ENCODE peak calls at places on chromosomes 11 and 22, in six cellular contexts. M is H1, G is K562, D is A549, F is WTC11, E is HepG2. J is an unnamed sample.

GRCh38 chr11:12238420-12238819 is 128.0 kb downstream of the MICAL2 start:
- DNase-seq in D (no peak), F (no peak), E (no peak), M (no peak), G (no peak), J (no peak)

GRCh38 chr11:70032470-70032795 is 45.7 kb upstream of the ANO1 start:
- DNase-seq in D (no peak), G (no peak), F (no peak), M (no peak), E (no peak), J (no peak)

GRCh38 chr22:26592368-26593015 is 2.6 kb upstream of the TPST2 start:
- DNase-seq in E (no peak), D (no peak), G (no peak), M (no peak), F (no peak), J (no peak)

GRCh38 chr11:23954730-23955129 is 542.1 kb upstream of the LUZP2 start:
- DNase-seq in G (no peak), E (no peak), M (no peak), F (no peak), D (no peak), J (no peak)

GRCh38 chr11:76153609-76153949 is 52.7 kb downstream of the WNT11 start:
- DNase-seq in M (no peak), E (peak), F (no peak), D (no peak), G (no peak), J (no peak)

GRCh38 chr11:114819028-114819427 is 140.7 kb downstream of the NXPE2 start:
- DNase-seq in D (no peak), G (no peak), E (no peak), M (no peak), F (no peak), J (no peak)

GRCh38 chr11:62001450-62002178 is 34.2 kb upstream of the FTH1 start:
- DNase-seq in F (no peak), G (no peak), D (peak), M (no peak), E (peak), J (no peak)

GRCh38 chr11:72561856-72562255 is 112.4 kb downstream of the PDE2A start:
- DNase-seq in M (no peak), D (no peak), F (no peak), E (no peak), G (no peak), J (no peak)

GRCh38 chr11:66723693-66724092 is 5.3 kb downstream of the SPTBN2 start:
- DNase-seq in M (no peak), D (peak), F (no peak), E (no peak), G (no peak), J (no peak)

GRCh38 chr11:104588975-104589374 is 309.3 kb downstream of the CASP12 start:
- DNase-seq in M (no peak), E (no peak), D (no peak), F (no peak), G (no peak), J (no peak)

GRCh38 chr22:48955351-48956311 is 872.0 kb downstream of the BRD1 start:
- DNase-seq in D (no peak), F (no peak), M (no peak), G (no peak), E (no peak), J (no peak)

GRCh38 chr22:50308597-50308935 is 1.1 kb upstream of the PLXNB2 start:
- DNase-seq in G (peak), M (no peak), D (peak), F (no peak), E (peak), J (no peak)

GRCh38 chr11:74450318-74450717 is 17.0 kb downstream of the KCNE3 start:
- DNase-seq in F (no peak), G (no peak), D (no peak), E (no peak), M (no peak), J (no peak)

GRCh38 chr22:48594016-48594756 is 1233.5 kb downstream of the BRD1 start:
- DNase-seq in F (no peak), G (no peak), E (no peak), D (no peak), M (no peak), J (no peak)

GRCh38 chr11:78869293-78869692 is 294.6 kb upstream of the NARS2 start:
- DNase-seq in F (no peak), E (no peak), D (no peak), G (no peak), M (no peak), J (peak)

GRCh38 chr11:123798079-123798478 is 8.1 kb downstream of the OR6M1 start:
- DNase-seq in G (no peak), M (no peak), D (no peak), F (no peak), E (no peak), J (no peak)

GRCh38 chr11:3227568-3228444 is 4.4 kb downstream of the MRGPRE start:
- DNase-seq in F (peak), G (no peak), E (no peak), D (no peak), M (no peak), J (no peak)

GRCh38 chr11:67356867-67357561 is 3.7 kb upstream of the POLD4 start:
- DNase-seq in F (peak), G (peak), D (peak), M (no peak), E (peak), J (peak)

DNA sequence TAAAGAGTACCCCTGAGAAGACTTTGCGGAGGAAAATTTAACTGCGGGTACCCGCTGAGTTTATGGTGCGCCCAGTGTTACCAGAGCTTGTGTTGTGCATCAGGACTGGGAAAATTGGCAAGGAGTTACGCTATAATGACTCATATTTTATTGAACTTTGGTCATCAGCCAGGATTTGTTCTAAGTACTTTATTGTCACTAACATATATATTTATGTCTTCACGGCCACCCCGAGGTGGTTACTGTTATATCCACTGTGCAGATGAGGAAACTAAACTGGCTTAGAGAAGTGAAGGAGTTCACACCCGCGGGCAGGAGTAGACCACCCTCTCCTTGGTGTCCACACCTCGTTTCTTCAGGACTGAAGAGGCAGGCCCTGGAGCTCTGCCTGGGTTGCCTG is 662 bp downstream of the ACCS start:
- DNase-seq in F (no peak), E (no peak), D (peak), M (no peak), G (no peak), J (peak)
- TF ChIP-seq JUN in F (no peak), E (no peak), D (no peak), M (no peak), G (peak), J (peak)

DNA sequence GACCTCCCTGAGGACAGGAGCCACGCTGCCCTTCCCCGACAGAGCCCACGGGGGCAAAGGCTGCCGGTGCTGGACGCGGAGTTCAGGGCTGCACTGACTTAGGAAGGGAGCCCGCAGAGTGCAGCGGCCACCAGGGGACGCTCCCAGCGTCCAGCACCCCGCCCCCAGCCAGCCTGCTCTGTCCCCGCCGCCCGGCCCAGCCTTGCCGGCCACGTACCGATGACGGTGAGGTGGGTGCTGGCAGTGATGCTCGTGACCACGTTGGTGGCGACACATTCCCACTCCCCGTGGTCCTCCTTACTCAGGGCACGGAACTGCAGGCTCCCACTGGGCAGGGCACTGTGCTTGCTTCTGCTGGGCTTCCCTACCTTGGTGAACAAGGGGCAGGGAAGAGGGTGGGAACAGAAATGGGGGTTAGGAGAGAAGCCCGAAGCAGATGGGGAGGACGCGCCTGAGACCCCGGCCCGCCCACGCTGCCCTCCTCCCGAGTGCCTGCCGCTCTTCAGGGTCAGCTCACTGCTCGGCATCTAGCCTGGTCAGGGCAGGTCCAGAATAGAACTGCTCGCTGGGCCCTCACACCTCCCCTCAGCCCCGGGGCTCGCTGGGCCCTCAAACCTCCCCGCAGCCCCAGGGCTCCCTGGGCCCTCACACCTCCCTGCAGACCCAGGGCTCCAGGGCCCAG is 25.9 kb downstream of the IGSF9B start:
- DNase-seq in F (peak), E (peak), D (peak), M (no peak), G (peak), J (no peak)
- TF ChIP-seq JUN in F (no peak), E (no peak), D (no peak), M (no peak), G (no peak), J (no peak)

DNA sequence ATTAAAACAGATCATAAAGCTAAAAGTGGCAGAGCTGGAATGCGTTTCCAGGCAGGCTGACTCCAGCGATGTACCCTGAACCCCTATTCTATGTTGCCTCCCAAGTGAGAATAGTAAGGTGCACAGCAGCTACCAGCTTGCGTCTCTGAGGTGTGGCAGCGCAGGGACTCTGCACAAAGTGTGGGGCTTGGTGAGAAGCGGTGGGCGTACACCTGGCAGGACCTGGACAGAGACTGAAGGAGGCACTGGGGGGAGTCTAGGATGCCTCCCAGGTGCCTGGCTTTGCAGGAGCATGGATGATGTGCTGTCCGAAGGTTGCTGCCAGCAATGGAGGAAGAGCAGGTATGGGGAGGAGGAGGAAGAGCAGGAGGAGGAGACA is 42.9 kb downstream of the AMPD3 start:
- DNase-seq in G (no peak), E (no peak), D (no peak), F (no peak), M (no peak), J (no peak)
- TF ChIP-seq JUN in G (no peak), E (no peak), D (no peak), F (no peak), M (no peak), J (no peak)

GRCh38 chr11:20403059-20403458 is 15.5 kb downstream of the PRMT3 start:
- DNase-seq in G (no peak), D (no peak), E (no peak), M (no peak), F (no peak), J (no peak)

GRCh38 chr11:20406484-20406883 is 19.0 kb downstream of the PRMT3 start:
- DNase-seq in F (no peak), M (no peak), D (no peak), E (no peak), G (no peak), J (no peak)

GRCh38 chr11:20407344-20407743 is 19.8 kb downstream of the PRMT3 start:
- DNase-seq in G (no peak), M (no peak), F (no peak), D (no peak), E (no peak), J (no peak)
- TF ChIP-seq JUN in G (no peak), M (no peak), F (no peak), D (no peak), E (no peak), J (no peak)

GRCh38 chr11:101583180-101584128 is at the start of gene TRPC6:
- DNase-seq in D (peak), F (peak), E (no peak), M (no peak), G (no peak), J (no peak)
- TF ChIP-seq JUN in D (no peak), F (no peak), E (no peak), M (no peak), G (no peak), J (no peak)

J was measured in endothelial cell of umbilical vein.